ENCODE peak calls at places on chromosomes 13 and 19, in five cellular contexts. One of them, this sample, is unnamed.

GRCh38 chr19:55647732-55648656 is at the start of gene CCDC106:
- DNase-seq in GM12878: no peak
- DNase-seq in SK-N-SH: peak
- DNase-seq in H1: peak
- DNase-seq in HepG2: peak
- DNase-seq in this sample: peak

GRCh38 chr19:29576761-29577661 is 29.1 kb upstream of the POP4 start:
- DNase-seq in GM12878: peak
- DNase-seq in SK-N-SH: no peak
- DNase-seq in H1: peak
- DNase-seq in HepG2: no peak
- DNase-seq in this sample: no peak

GRCh38 chr13:37956536-37956935 is 87.0 kb upstream of the TRPC4 start:
- DNase-seq in GM12878: no peak
- DNase-seq in SK-N-SH: no peak
- DNase-seq in H1: no peak
- DNase-seq in HepG2: no peak
- DNase-seq in this sample: no peak

GRCh38 chr13:26985285-26985878 is 186.2 kb downstream of the USP12 start:
- DNase-seq in GM12878: peak
- DNase-seq in SK-N-SH: peak
- DNase-seq in H1: peak
- DNase-seq in HepG2: peak
- DNase-seq in this sample: peak

GRCh38 chr19:33221641-33222040 is 4.0 kb downstream of the SLC7A10 start:
- DNase-seq in GM12878: no peak
- DNase-seq in SK-N-SH: no peak
- DNase-seq in H1: no peak
- DNase-seq in HepG2: no peak
- DNase-seq in this sample: no peak

GRCh38 chr19:10105241-10106099 is 692 bp upstream of the PPAN start:
- DNase-seq in GM12878: peak
- DNase-seq in SK-N-SH: no peak
- DNase-seq in H1: no peak
- DNase-seq in HepG2: no peak
- DNase-seq in this sample: peak

GRCh38 chr19:5308471-5309437 is 31.9 kb downstream of the PTPRS start:
- DNase-seq in GM12878: no peak
- DNase-seq in SK-N-SH: peak
- DNase-seq in H1: no peak
- DNase-seq in HepG2: no peak
- DNase-seq in this sample: no peak

GRCh38 chr19:13841339-13842293 is 35.3 kb upstream of the NANOS3 start:
- DNase-seq in GM12878: no peak
- DNase-seq in SK-N-SH: peak
- DNase-seq in H1: no peak
- DNase-seq in HepG2: no peak
- DNase-seq in this sample: peak

GRCh38 chr13:112974125-112974524 is 5.1 kb downstream of the MCF2L start:
- DNase-seq in GM12878: no peak
- DNase-seq in SK-N-SH: no peak
- DNase-seq in H1: no peak
- DNase-seq in HepG2: no peak
- DNase-seq in this sample: no peak

DNA sequence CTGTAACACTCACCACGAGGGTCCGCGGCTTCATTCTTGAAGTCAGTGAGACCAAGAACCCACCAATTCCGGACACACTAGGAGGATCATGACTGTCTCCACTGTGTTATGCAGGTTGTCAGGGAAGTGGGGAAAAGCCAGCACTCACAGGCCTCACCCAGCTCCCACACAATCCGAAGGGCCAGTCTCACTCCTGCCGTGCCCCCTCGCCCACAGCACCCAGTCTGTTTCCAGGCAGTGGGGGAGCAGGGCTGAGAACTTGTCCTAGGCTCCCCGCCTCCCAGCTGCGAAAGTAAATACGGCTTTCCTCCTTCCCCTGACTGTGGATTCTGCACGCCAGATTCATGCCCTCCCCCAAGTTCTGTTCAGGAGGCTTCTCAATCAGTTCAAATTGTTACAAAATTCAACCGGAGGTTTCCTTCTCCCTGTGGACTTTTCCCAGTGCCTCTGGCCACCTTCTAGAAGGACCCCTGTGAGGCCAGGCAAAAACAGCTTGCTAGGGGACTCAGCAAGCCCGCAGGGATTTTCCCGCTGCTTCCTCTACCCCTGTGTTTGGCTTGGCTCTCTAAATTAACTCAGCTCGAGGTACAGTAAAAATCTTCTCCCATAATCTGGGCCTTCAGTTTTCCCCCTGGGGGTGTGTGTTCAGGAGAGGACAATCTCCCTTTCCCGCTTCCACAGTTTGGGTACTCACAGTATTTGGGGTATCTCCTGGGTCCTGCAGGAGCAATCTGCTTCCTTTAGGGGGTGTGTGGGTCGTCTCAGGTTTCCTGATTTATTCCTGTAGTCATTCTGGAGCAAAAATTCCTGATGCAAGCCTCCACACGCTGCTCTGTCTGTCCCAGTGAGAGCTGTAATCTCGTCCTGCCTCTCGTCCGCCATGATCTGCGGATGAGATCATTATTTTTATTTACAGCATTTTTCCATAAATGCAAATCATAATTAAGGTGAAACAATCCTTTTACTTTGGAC is 899.8 kb downstream of the GPC5 start:
- DNase-seq in GM12878: no peak
- DNase-seq in SK-N-SH: no peak
- DNase-seq in H1: peak
- DNase-seq in HepG2: no peak
- DNase-seq in this sample: no peak
- TF ChIP-seq CTCF in GM12878: no peak
- TF ChIP-seq CTCF in SK-N-SH: no peak
- TF ChIP-seq CTCF in H1: no peak
- TF ChIP-seq CTCF in HepG2: no peak
- TF ChIP-seq CTCF in this sample: no peak

DNA sequence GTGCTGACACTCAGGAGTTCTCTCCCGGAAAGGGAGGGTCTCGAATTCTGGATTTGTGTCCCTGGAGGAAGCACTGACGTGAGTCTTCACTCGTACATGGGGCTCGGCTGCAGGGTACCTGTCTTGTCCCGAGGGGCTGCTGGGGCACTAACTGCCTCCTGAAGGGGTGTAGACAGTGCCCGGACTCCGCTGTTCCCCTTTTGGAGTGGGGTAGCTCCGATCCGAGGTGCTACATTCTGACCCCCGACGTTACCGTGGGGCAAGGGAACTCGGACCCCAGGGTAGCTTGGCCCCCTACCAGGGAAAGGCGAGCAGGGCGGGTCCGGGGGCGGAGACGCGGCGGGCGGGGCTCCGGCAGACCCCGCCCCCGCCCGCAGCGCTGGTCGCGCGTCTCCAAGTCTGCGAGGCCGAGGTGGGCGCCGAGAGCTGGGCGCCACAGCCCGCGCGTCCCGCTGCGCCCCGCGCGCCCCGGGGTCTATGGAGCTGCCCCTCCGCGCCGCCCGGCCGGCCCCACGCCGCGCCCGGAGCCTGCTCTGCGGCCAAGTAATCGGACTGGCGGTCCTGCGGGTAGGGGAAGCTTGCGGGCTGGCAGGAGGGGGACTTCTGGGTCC is at the start of gene NPAS1:
- DNase-seq in GM12878: no peak
- DNase-seq in SK-N-SH: peak
- DNase-seq in H1: peak
- DNase-seq in HepG2: no peak
- DNase-seq in this sample: no peak
- TF ChIP-seq GABPA in GM12878: no peak
- TF ChIP-seq GABPA in SK-N-SH: no peak
- TF ChIP-seq GABPA in H1: no peak
- TF ChIP-seq GABPA in HepG2: no peak
- TF ChIP-seq GABPA in this sample: no peak

DNA sequence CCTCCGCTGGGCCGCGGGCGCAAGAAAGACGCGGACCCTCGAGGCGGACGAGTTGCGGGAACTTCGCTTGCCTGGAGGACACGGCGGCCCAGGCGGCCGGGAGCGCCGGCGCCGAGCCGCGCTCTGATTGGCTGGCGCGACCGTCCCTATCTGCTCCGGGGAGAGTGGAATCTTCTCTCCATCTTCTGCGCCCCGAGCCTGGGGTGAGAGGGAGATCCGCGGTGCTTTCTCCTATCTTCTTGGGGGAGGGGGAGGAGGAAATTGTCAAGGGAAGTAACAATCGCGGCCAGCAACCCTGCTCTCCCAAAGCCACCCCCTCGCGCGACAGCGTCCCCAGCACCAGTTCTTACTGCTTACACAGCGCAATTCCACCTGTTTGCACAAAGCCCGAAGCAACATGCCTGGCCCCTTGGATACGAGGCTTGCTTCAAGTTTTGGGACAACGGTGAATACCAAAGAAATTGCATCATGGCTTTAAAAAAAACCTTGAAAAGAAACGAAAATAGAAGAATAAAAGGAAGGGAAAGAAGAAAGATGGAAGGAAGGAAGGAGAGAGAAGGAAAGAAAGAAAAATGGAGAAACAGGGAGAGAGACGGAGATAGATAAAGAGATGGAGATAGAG is 4.8 kb downstream of the SOX21 start:
- DNase-seq in GM12878: no peak
- DNase-seq in SK-N-SH: peak
- DNase-seq in H1: peak
- DNase-seq in HepG2: no peak
- DNase-seq in this sample: no peak
- TF ChIP-seq CTCF in GM12878: no peak
- TF ChIP-seq CTCF in SK-N-SH: no peak
- TF ChIP-seq CTCF in H1: no peak
- TF ChIP-seq CTCF in HepG2: no peak
- TF ChIP-seq CTCF in this sample: no peak

DNA sequence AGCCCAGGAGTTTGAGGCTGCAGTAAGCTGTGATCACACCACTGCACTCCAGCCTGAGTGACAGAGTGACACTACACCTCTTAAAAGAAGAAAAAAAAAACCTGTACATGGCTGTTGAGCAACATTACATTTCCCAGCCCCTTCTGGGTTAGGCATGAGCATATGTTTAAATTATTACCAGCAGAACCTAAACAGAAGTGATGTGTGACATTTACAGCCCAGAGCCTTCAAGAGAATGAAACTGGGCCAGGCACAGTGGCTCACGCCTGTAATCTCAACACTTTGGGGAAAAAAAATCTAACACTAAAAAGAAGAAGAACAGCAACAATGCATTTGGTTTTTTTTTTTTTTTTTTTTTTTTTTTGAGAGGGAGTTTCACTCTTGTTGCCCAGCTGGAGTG is 38.3 kb downstream of the MRPS31 start:
- DNase-seq in GM12878: no peak
- DNase-seq in SK-N-SH: no peak
- DNase-seq in H1: no peak
- DNase-seq in HepG2: no peak
- DNase-seq in this sample: no peak
- TF ChIP-seq GABPA in GM12878: no peak
- TF ChIP-seq GABPA in SK-N-SH: no peak
- TF ChIP-seq GABPA in H1: no peak
- TF ChIP-seq GABPA in HepG2: no peak
- TF ChIP-seq GABPA in this sample: no peak

GRCh38 chr19:7908742-7909461 is 5.2 kb downstream of the MAP2K7 start:
- DNase-seq in GM12878: no peak
- DNase-seq in SK-N-SH: no peak
- DNase-seq in H1: no peak
- DNase-seq in HepG2: no peak
- DNase-seq in this sample: no peak
- TF ChIP-seq CTCF in GM12878: no peak
- TF ChIP-seq CTCF in SK-N-SH: no peak
- TF ChIP-seq CTCF in H1: peak
- TF ChIP-seq CTCF in HepG2: no peak
- TF ChIP-seq CTCF in this sample: no peak

GRCh38 chr13:95784161-95784880 is 107.4 kb downstream of the DNAJC3 start:
- DNase-seq in GM12878: no peak
- DNase-seq in SK-N-SH: no peak
- DNase-seq in H1: no peak
- DNase-seq in HepG2: peak
- DNase-seq in this sample: no peak
- TF ChIP-seq GABPA in GM12878: no peak
- TF ChIP-seq GABPA in SK-N-SH: no peak
- TF ChIP-seq GABPA in H1: no peak
- TF ChIP-seq GABPA in HepG2: no peak
- TF ChIP-seq GABPA in this sample: no peak